ENCODE peak calls at places on chromosome 11, in eight cellular contexts. T, V, P, D, X, M, J and Q are unnamed samples. For H3K36me3 and H3K4me1, the result is how much of the 10 kb centered on the place peaks cover.

GRCh38 chr11:120208777-120209176 is 2.1 kb upstream of the OAF start:
- DNase-seq in T (no peak), V (no peak), P (no peak), D (no peak), X (peak), M (no peak), J (no peak), Q (no peak)

GRCh38 chr11:119093951-119094815 is 7.5 kb downstream of the DPAGT1 start:
- DNase-seq in T (no peak), V (peak), P (peak), D (peak), X (peak), M (no peak), J (peak), Q (peak)

GRCh38 chr11:95520765-95521542 is 268.6 kb downstream of the FAM76B start:
- DNase-seq in T (no peak), V (no peak), P (no peak), D (no peak), X (peak), M (no peak), J (no peak), Q (no peak)

GRCh38 chr11:94786264-94787126 is 18.3 kb downstream of the AMOTL1 start:
- DNase-seq in T (peak), V (no peak), P (no peak), D (no peak), X (peak), M (no peak), J (no peak), Q (peak)

GRCh38 chr11:128405693-128406364 is 181.5 kb downstream of the ETS1 start:
- DNase-seq in T (peak), V (no peak), P (no peak), D (no peak), X (no peak), M (no peak), J (no peak), Q (no peak)

GRCh38 chr11:45264839-45265515 is 21.2 kb downstream of the SYT13 start:
- DNase-seq in T (no peak), V (no peak), P (no peak), D (no peak), X (peak), M (no peak), J (no peak), Q (no peak)

GRCh38 chr11:43579171-43579918 is 101.2 kb upstream of the HSD17B12 start:
- DNase-seq in T (no peak), V (no peak), P (no peak), D (peak), X (peak), M (no peak), J (no peak), Q (peak)

GRCh38 chr11:61170566-61170965 is 9.3 kb upstream of the VPS37C start:
- DNase-seq in T (no peak), V (no peak), P (no peak), D (no peak), X (no peak), M (no peak), J (no peak), Q (no peak)

GRCh38 chr11:75280227-75280671 is 39.7 kb downstream of the TPBGL start:
- DNase-seq in T (peak), V (peak), P (peak), D (peak), X (peak), M (no peak), J (peak), Q (peak)

GRCh38 chr11:75281469-75282095 is 41.0 kb downstream of the TPBGL start:
- DNase-seq in T (no peak), V (peak), P (peak), D (no peak), X (no peak), M (no peak), J (no peak), Q (peak)

GRCh38 chr11:75283391-75283931 is 42.9 kb downstream of the TPBGL start:
- DNase-seq in T (no peak), V (no peak), P (peak), D (peak), X (no peak), M (no peak), J (no peak), Q (no peak)

GRCh38 chr11:75279273-75279672 is 38.7 kb downstream of the TPBGL start:
- DNase-seq in T (no peak), V (peak), P (no peak), D (no peak), X (no peak), M (no peak), J (no peak), Q (no peak)

GRCh38 chr11:75280770-75281468 is 40.3 kb downstream of the TPBGL start:
- DNase-seq in T (no peak), V (peak), P (peak), D (no peak), X (no peak), M (no peak), J (no peak), Q (peak)
- H3K36me3 ChIP-seq in T (under half), V (half or more), P (under half), D (half or more), X (under half), M (half or more), J (under half), Q (half or more)

DNA sequence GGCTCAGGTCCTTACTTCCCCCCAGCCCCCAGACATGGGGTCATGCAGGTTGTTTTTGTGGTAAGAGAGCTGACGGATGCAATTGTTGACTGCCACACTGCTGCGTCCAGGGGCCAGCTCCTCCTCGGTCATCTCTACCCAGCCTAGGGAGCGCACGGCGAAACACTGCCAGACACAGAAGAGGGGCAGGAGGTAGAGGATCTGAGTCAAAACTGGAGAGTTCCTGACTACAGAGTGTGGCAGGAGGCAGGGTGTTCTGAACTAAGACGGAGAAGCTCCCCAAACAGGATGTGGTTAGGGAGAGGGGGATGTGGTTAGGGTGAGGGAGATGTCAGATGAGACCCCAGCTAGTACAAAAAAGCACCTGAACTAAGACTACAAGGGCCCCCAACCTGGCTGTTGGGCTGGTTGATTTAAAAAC is 12.3 kb downstream of the SMPD1 start:
- DNase-seq in T (peak), V (no peak), P (no peak), D (no peak), X (no peak), M (no peak), J (no peak), Q (peak)
- H3K4me1 ChIP-seq in T (under half), V (under half), P (under half), D (under half), X (under half), M (under half), J (under half), Q (half or more)

GRCh38 chr11:11142359-11142758 is 210.7 kb downstream of the CSNK2A3 start:
- DNase-seq in T (no peak), V (no peak), P (no peak), D (no peak), X (no peak), M (no peak), J (no peak), Q (no peak)

GRCh38 chr11:11143849-11144248 is 209.2 kb downstream of the CSNK2A3 start:
- DNase-seq in T (no peak), V (no peak), P (no peak), D (no peak), X (no peak), M (no peak), J (no peak), Q (no peak)

GRCh38 chr11:11140510-11140909 is 212.5 kb downstream of the CSNK2A3 start:
- DNase-seq in T (no peak), V (no peak), P (no peak), D (no peak), X (no peak), M (no peak), J (no peak), Q (no peak)

GRCh38 chr11:11137339-11137738 is 215.7 kb downstream of the CSNK2A3 start:
- DNase-seq in T (peak), V (no peak), P (no peak), D (no peak), X (no peak), M (no peak), J (no peak), Q (no peak)

GRCh38 chr11:11141019-11141418 is 212.0 kb downstream of the CSNK2A3 start:
- DNase-seq in T (no peak), V (no peak), P (no peak), D (no peak), X (no peak), M (no peak), J (no peak), Q (no peak)
- H3K4me3 ChIP-seq in T (no peak), V (no peak), P (no peak), D (no peak), X (no peak), M (no peak), J (no peak), Q (no peak)

DNA sequence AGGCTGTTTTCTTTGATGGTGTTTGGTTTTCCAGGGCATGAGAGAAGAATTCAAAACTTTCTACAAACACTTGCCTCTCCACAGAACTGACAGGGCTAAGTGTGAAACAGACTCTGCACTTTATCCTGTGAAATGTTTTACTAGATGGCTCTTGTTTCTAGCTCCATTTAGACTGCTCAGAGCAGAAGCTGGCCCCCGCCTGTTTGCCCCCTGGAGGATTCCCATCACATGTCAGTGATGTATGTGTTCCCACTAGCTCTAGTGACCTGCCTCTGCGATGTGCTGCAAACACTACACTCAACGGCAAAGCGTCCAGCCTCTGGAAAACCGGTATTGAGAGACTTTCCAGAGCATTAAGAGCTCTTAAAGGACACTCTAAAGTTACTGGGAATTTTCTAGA is 41.4 kb upstream of the PCF11 start:
- DNase-seq in T (no peak), V (no peak), P (no peak), D (no peak), X (no peak), M (no peak), J (no peak), Q (no peak)
- H3K36me3 ChIP-seq in T (under half), V (under half), P (under half), D (under half), X (under half), M (under half), J (under half), Q (under half)

DNA sequence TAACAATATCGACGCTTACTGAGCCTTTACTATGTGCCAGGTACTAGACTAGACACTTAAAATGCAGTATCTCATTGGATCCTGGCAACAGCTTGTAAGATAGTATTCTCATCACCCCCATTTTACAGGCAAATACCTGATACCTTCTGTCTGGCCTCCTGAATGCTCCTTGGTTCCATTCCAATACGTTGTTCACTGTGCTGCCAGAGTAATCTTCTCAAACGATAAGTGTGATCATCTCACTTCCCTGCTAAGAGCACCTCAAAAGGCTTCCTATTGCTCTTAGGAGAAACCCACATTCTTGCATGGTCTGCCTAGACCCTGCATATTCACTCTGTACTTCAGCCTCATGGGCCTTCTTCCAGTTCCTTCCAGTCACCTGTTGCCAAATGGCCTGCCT is 1.3 kb upstream of the NRIP3 start:
- DNase-seq in T (no peak), V (no peak), P (no peak), D (no peak), X (no peak), M (no peak), J (no peak), Q (no peak)
- H3K4me1 ChIP-seq in T (under half), V (under half), P (under half), D (under half), X (under half), M (under half), J (under half), Q (under half)

DNA sequence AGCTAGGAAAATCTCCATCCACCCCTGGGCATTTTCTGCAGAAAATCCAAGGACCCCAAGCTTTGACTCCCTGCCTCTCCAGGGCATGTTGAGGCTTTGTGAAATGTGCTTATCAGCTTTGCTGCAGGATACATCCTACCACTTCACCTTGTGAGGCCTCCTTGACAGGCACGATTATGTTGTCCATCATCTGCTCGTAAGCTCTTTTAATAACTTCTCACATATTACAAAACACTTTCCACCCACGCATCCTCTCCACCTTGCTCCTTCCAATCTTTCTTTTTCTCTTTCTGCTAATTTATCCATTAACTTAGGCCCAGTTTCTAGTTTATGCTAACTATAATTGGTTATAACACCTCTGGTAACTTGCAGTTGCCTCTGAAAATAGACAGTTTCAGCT is 147.0 kb upstream of the MTNR1B start:
- DNase-seq in T (no peak), V (no peak), P (no peak), D (no peak), X (no peak), M (no peak), J (no peak), Q (no peak)
- H3K4me3 ChIP-seq in T (no peak), V (no peak), P (no peak), D (no peak), X (no peak), M (no peak), J (no peak), Q (no peak)

GRCh38 chr11:117187428-117187798 is 8.9 kb downstream of the SIDT2 start:
- DNase-seq in T (no peak), V (peak), P (no peak), D (no peak), X (no peak), M (no peak), J (no peak), Q (no peak)

GRCh38 chr11:117189941-117190544 is 9.1 kb upstream of the TAGLN start:
- DNase-seq in T (no peak), V (peak), P (no peak), D (no peak), X (no peak), M (no peak), J (no peak), Q (no peak)

GRCh38 chr11:117189191-117189940 is 9.8 kb upstream of the TAGLN start:
- DNase-seq in T (no peak), V (peak), P (no peak), D (no peak), X (no peak), M (peak), J (no peak), Q (no peak)

GRCh38 chr11:117187799-117188481 is 9.4 kb downstream of the SIDT2 start:
- DNase-seq in T (no peak), V (no peak), P (peak), D (no peak), X (no peak), M (no peak), J (no peak), Q (no peak)

GRCh38 chr11:117188620-117189081 is 10.1 kb downstream of the SIDT2 start:
- DNase-seq in T (no peak), V (peak), P (no peak), D (no peak), X (no peak), M (no peak), J (no peak), Q (no peak)
- H3K36me3 ChIP-seq in T (under half), V (half or more), P (under half), D (under half), X (under half), M (half or more), J (under half), Q (under half)

GRCh38 chr11:8685306-8685705 is 2.7 kb downstream of the RPL27A start:
- DNase-seq in T (no peak), V (no peak), P (no peak), D (no peak), X (no peak), M (no peak), J (no peak), Q (no peak)
- H3K4me1 ChIP-seq in T (under half), V (half or more), P (under half), D (under half), X (under half), M (under half), J (under half), Q (under half)